ENCODE peak calls at places on chromosome 9, in five cellular contexts. T, P, W, F and A are unnamed samples.

GRCh38 chr9:125851971-125852370 is 104.8 kb downstream of the PBX3 start:
- DNase-seq in T (no peak), P (no peak), W (no peak), F (no peak), A (no peak)

GRCh38 chr9:81852820-81853219 is 75.4 kb upstream of the SPATA31D4 start:
- DNase-seq in T (no peak), P (no peak), W (no peak), F (no peak), A (no peak)

GRCh38 chr9:126055386-126055785 is 271.2 kb upstream of the MVB12B start:
- DNase-seq in T (peak; percentile 14), P (peak; percentile 19), W (no peak), F (no peak), A (no peak)

GRCh38 chr9:70111641-70112236 is 68.1 kb downstream of the MAMDC2 start:
- DNase-seq in T (no peak), P (peak; percentile 8), W (no peak), F (no peak), A (no peak)

GRCh38 chr9:98228392-98229089 is 26.9 kb downstream of the TBC1D2 start:
- DNase-seq in T (no peak), P (no peak), W (no peak), F (no peak), A (no peak)

GRCh38 chr9:101362450-101362849 is 22.4 kb downstream of the BAAT start:
- DNase-seq in T (no peak), P (no peak), W (no peak), F (no peak), A (no peak)

GRCh38 chr9:35675204-35675603 is 1.5 kb downstream of the CA9 start:
- DNase-seq in T (no peak), P (no peak), W (no peak), F (no peak), A (no peak)

GRCh38 chr9:126501383-126502331 is 112.1 kb upstream of the LMX1B start:
- DNase-seq in T (no peak), P (no peak), W (no peak), F (no peak), A (no peak)

GRCh38 chr9:114805670-114806551 is at the start of gene TNFSF15:
- DNase-seq in T (no peak), P (peak; percentile 45), W (peak; percentile 45), F (no peak), A (no peak)

GRCh38 chr9:33884856-33885701 is 68.1 kb downstream of the UBE2R2 start:
- DNase-seq in T (peak; percentile 39), P (peak; percentile 8), W (peak; percentile 37), F (no peak), A (peak; percentile 63)

GRCh38 chr9:130292104-130292503 is 26.5 kb downstream of the HMCN2 start:
- DNase-seq in T (peak; percentile 75), P (no peak), W (no peak), F (peak; percentile 6), A (peak; percentile 10)

GRCh38 chr9:76810377-76810957 is 46.2 kb downstream of the PCA3 start:
- DNase-seq in T (peak; percentile 78), P (peak; percentile 45), W (peak; percentile 45), F (no peak), A (no peak)

GRCh38 chr9:112546149-112547012 is 59.8 kb downstream of the KIAA1958 start:
- DNase-seq in T (peak; percentile 50), P (no peak), W (no peak), F (no peak), A (no peak)

GRCh38 chr9:131747352-131747751 is 7.5 kb upstream of the RAPGEF1 start:
- DNase-seq in T (peak; percentile 75), P (peak; percentile 17), W (no peak), F (no peak), A (no peak)

GRCh38 chr9:134695144-134695543 is 53.5 kb downstream of the COL5A1 start:
- DNase-seq in T (no peak), P (no peak), W (no peak), F (no peak), A (no peak)

GRCh38 chr9:25716220-25716872 is 38.1 kb upstream of the TUSC1 start:
- DNase-seq in T (peak; percentile 60), P (peak; percentile 29), W (peak; percentile 39), F (no peak), A (no peak)

GRCh38 chr9:114894801-114895433 is 35.5 kb downstream of the TNFSF8 start:
- DNase-seq in T (peak; percentile 98), P (peak; percentile 40), W (no peak), F (no peak), A (no peak)

GRCh38 chr9:114677418-114677817 is 4.6 kb downstream of the TEX48 start:
- DNase-seq in T (peak; percentile 100), P (peak; percentile 76), W (no peak), F (no peak), A (no peak)

GRCh38 chr9:128912270-128912853 is 8.4 kb upstream of the PHYHD1 start:
- DNase-seq in T (peak; percentile 89), P (peak; percentile 50), W (no peak), F (no peak), A (no peak)

GRCh38 chr9:124218438-124219289 is 39.1 kb upstream of the NEK6 start:
- DNase-seq in T (peak; percentile 55), P (peak; percentile 62), W (peak; percentile 27), F (peak; percentile 49), A (peak; percentile 70)

GRCh38 chr9:20300430-20301115 is 321.7 kb downstream of the MLLT3 start:
- DNase-seq in T (peak; percentile 27), P (no peak), W (no peak), F (no peak), A (no peak)

GRCh38 chr9:35790385-35791291 is 753 bp upstream of the NPR2 start:
- DNase-seq in T (peak; percentile 89), P (peak; percentile 48), W (peak; percentile 66), F (peak; percentile 63), A (peak; percentile 73)

GRCh38 chr9:137726764-137727163 is 108.0 kb downstream of the EHMT1 start:
- DNase-seq in T (no peak), P (no peak), W (no peak), F (no peak), A (no peak)

GRCh38 chr9:111900934-111901612 is 4.5 kb downstream of the UGCG start:
- DNase-seq in T (peak; percentile 46), P (no peak), W (no peak), F (no peak), A (no peak)

GRCh38 chr9:98231770-98232478 is 23.5 kb downstream of the TBC1D2 start:
- DNase-seq in T (peak; percentile 91), P (no peak), W (no peak), F (no peak), A (no peak)

GRCh38 chr9:37968228-37968672 is 64.3 kb upstream of the SLC25A51 start:
- DNase-seq in T (peak; percentile 86), P (no peak), W (no peak), F (no peak), A (peak; percentile 3)

GRCh38 chr9:92654481-92655301 is 15.2 kb downstream of the IPPK start:
- DNase-seq in T (peak; percentile 18), P (no peak), W (no peak), F (no peak), A (no peak)
- TF ChIP-seq CTCF in T (no peak), P (no peak), W (no peak), F (no peak), A (no peak)

GRCh38 chr9:120869360-120869687 is 7.7 kb downstream of the PHF19 start:
- DNase-seq in T (no peak), P (no peak), W (no peak), F (no peak), A (no peak)
- TF ChIP-seq CTCF in T (no peak), P (no peak), W (no peak), F (no peak), A (no peak)

GRCh38 chr9:811101-811531 is 30.4 kb upstream of the DMRT1 start:
- DNase-seq in T (peak; percentile 18), P (no peak), W (no peak), F (no peak), A (peak; percentile 60)

GRCh38 chr9:805151-805550 is 36.3 kb upstream of the DMRT1 start:
- DNase-seq in T (no peak), P (no peak), W (no peak), F (no peak), A (no peak)

GRCh38 chr9:801399-802071 is 40.0 kb upstream of the DMRT1 start:
- DNase-seq in T (peak; percentile 46), P (no peak), W (no peak), F (no peak), A (no peak)

GRCh38 chr9:804026-804425 is 37.5 kb upstream of the DMRT1 start:
- DNase-seq in T (no peak), P (no peak), W (no peak), F (no peak), A (no peak)

DNA sequence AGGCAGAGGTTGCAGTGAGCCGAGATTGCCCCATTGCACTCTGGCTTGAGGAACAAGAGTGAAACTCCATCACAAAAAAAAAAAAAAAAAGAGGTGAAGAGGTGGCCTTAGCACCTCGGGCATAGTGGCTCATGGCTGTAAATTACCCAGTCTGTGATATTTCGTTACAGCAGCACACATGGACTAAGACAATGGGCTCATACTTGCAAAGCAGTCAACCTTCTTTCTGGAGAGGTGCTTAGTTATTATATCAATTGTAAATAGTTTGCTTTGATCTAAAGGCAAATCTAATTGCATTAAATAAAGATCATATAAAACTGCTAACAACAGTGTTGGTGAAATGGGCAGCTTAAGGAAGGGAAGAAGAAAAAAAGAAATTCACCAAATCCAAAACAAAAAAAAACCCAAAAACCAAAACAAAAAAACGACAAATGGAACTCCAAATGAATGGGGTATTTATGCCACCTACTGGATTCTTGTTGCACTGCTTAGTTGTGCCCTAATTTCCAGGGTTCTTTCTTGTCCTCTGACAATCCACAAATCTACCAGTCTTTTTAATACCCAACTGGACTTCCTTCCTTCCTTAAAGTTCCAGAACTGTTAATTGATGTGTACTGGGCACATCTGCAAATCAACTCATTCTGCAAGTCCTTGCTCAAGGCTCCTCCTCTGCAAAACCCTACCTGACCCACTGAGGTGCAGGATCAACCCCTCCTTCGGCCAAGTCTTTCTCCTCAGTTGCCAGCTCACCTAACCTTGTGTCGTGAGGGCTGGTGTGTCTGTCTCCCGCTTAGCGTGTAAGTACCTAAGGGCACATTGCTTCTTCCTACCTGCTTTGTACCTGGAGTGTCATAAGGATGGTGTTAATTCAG is 35.0 kb upstream of the DMRT1 start:
- DNase-seq in T (peak; percentile 53), P (peak; percentile 2), W (no peak), F (no peak), A (no peak)
- TF ChIP-seq CTCF in T (peak; percentile 84), P (no peak), W (peak; percentile 72), F (peak; percentile 87), A (peak; percentile 71)

GRCh38 chr9:73199448-73199847 is 47.8 kb downstream of the ANXA1 start:
- DNase-seq in T (no peak), P (no peak), W (no peak), F (no peak), A (no peak)

GRCh38 chr9:73204910-73205309 is 53.2 kb downstream of the ANXA1 start:
- DNase-seq in T (no peak), P (no peak), W (no peak), F (no peak), A (no peak)

GRCh38 chr9:73200694-73201432 is 49.2 kb downstream of the ANXA1 start:
- DNase-seq in T (peak; percentile 59), P (no peak), W (no peak), F (no peak), A (no peak)

GRCh38 chr9:73202992-73203391 is 51.3 kb downstream of the ANXA1 start:
- DNase-seq in T (no peak), P (no peak), W (no peak), F (no peak), A (no peak)

DNA sequence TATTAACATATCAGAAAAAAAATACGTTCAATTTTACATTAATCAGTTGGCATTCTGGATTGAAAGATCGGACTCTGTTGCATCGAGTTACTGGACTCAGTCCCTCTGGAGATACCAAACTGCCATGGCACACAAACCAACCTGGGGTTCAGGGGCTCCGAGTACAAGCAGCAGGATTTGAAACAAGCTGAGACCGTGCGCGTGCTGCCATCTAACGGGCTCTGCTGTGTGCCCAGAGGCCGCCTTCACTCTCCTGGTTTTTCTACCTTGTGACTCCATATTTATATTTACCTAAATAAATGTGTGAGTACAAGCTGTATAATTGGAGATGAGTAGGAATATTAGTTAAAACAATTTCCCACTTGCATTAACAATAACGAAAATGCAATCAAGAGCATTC is 48.2 kb downstream of the ANXA1 start:
- DNase-seq in T (no peak), P (peak; percentile 59), W (no peak), F (no peak), A (no peak)
- TF ChIP-seq CTCF in T (peak; percentile 24), P (no peak), W (no peak), F (no peak), A (no peak)